ENCODE peak calls at places on chromosome 9, in four cellular contexts. W is uterus, K is Peyer's patch, T is body of pancreas. L is an unnamed sample.

GRCh38 chr9:37529111-37529510 is 43.4 kb downstream of the POLR1E start:
- DNase-seq in T (no peak), K (peak; percentile 91), W (no peak), L (peak; percentile 19)

GRCh38 chr9:38008168-38009034 is 60.6 kb downstream of the SHB start:
- DNase-seq in W (no peak), K (peak; percentile 76), T (no peak), L (no peak)

GRCh38 chr9:19701991-19702390 is 86.8 kb downstream of the SLC24A2 start:
- DNase-seq in K (no peak), T (no peak), W (no peak), L (no peak)

GRCh38 chr9:27385606-27386005 is 88.7 kb upstream of the EQTN start:
- DNase-seq in T (peak; percentile 66), K (no peak), W (no peak), L (no peak)

GRCh38 chr9:93576296-93577044 is at the start of gene PHF2:
- DNase-seq in T (peak; percentile 44), K (peak; percentile 48), W (no peak), L (no peak)

GRCh38 chr9:100595391-100596199 is 17.7 kb downstream of the CAVIN4 start:
- DNase-seq in T (peak; percentile 26), K (peak; percentile 50), W (no peak), L (no peak)

GRCh38 chr9:134959126-134959970 is 41.6 kb upstream of the FCN1 start:
- DNase-seq in K (peak; percentile 17), T (no peak), W (no peak), L (no peak)

GRCh38 chr9:13728121-13728520 is 448.6 kb upstream of the MPDZ start:
- DNase-seq in W (no peak), T (no peak), K (no peak), L (no peak)

GRCh38 chr9:15189491-15189890 is 117.5 kb downstream of the TTC39B start:
- DNase-seq in K (no peak), W (no peak), T (no peak), L (no peak)

GRCh38 chr9:95808001-95808400 is 67.5 kb upstream of the ERCC6L2 start:
- DNase-seq in T (no peak), K (no peak), W (no peak), L (no peak)

GRCh38 chr9:134693641-134694367 is 52.2 kb downstream of the COL5A1 start:
- DNase-seq in K (no peak), W (no peak), T (no peak), L (no peak)

GRCh38 chr9:32403567-32403966 is 19.1 kb downstream of the ACO1 start:
- DNase-seq in W (no peak), T (no peak), K (no peak), L (no peak)

GRCh38 chr9:131518553-131518952 is 12.5 kb downstream of the UCK1 start:
- DNase-seq in W (no peak), T (no peak), K (no peak), L (no peak)

GRCh38 chr9:105142406-105143092 is 101.9 kb upstream of the SLC44A1 start:
- DNase-seq in W (no peak), K (no peak), T (no peak), L (no peak)
- TF ChIP-seq CTCF in W (no peak), K (no peak), T (no peak), L (no peak)

GRCh38 chr9:35728041-35728971 is 3.7 kb downstream of the TLN1 start:
- DNase-seq in T (peak; percentile 39), K (peak; percentile 86), W (peak; percentile 92), L (peak; percentile 67)
- TF ChIP-seq POLR2A in T (peak; percentile 49), K (no peak), W (peak; percentile 74), L (no peak)

GRCh38 chr9:112091805-112092204 is 83.3 kb downstream of the SUSD1 start:
- DNase-seq in T (peak; percentile 27), W (no peak), K (no peak), L (no peak)
- TF ChIP-seq CTCF in T (no peak), W (no peak), K (no peak), L (no peak)

GRCh38 chr9:124871156-124871561 is 9.2 kb downstream of the ARPC5L start:
- DNase-seq in K (no peak), W (no peak), T (no peak), L (no peak)

GRCh38 chr9:124869466-124869985 is 7.6 kb downstream of the ARPC5L start:
- DNase-seq in K (peak; percentile 58), W (no peak), T (peak; percentile 41), L (no peak)

GRCh38 chr9:124870723-124871122 is 8.8 kb downstream of the ARPC5L start:
- DNase-seq in T (no peak), K (no peak), W (no peak), L (no peak)

GRCh38 chr9:124868511-124869465 is 6.9 kb downstream of the ARPC5L start:
- DNase-seq in W (peak; percentile 77), K (peak; percentile 94), T (peak; percentile 87), L (peak; percentile 96)

DNA sequence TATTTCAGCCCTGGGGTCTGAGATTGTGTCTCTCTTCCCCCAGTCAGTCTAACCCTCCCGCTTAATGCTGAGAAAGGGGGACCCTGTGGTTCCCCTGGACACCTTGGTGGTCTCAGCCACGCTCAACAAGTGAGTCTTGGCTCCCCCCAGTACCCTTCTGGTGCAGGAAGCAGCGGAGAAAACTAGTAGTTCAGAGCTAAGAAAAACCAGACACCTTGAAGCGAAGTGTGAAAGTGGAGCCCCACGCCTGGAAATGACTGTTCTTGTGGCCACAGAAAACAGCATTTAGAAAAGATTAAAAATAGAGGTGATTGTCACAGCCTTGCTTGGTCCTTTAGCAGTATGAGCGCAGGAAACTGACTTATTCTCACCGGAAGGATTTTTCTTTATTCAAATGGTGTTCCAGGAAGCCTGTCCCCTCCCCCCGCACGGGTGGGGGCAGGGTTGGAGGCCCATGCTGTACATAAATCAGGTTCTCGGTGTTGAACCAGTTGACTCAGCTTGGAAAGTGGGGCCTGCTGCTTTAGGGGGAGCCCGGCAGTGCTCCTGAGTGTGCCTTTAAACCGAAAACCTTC is 8.1 kb downstream of the ARPC5L start:
- DNase-seq in W (peak; percentile 46), K (peak; percentile 88), T (peak; percentile 44), L (no peak)
- TF ChIP-seq POLR2A in W (no peak), K (no peak), T (peak; percentile 6), L (no peak)

GRCh38 chr9:70120834-70121510 is 77.3 kb downstream of the MAMDC2 start:
- DNase-seq in T (no peak), W (peak; percentile 56), K (peak; percentile 57), L (peak; percentile 59)
- TF ChIP-seq CTCF in T (no peak), W (no peak), K (no peak), L (no peak)

GRCh38 chr9:133349965-133350624 is 2.1 kb downstream of the RPL7A start:
- DNase-seq in T (no peak), K (no peak), W (no peak), L (no peak)

GRCh38 chr9:133346021-133346713 is 1.8 kb downstream of the MED22 start:
- DNase-seq in T (no peak), K (no peak), W (peak; percentile 49), L (no peak)

GRCh38 chr9:133347515-133347984 is 381 bp downstream of the MED22 start:
- DNase-seq in W (no peak), T (peak; percentile 43), K (no peak), L (no peak)

GRCh38 chr9:133348763-133349573 is 950 bp downstream of the RPL7A start:
- DNase-seq in W (no peak), K (no peak), T (no peak), L (no peak)

DNA sequence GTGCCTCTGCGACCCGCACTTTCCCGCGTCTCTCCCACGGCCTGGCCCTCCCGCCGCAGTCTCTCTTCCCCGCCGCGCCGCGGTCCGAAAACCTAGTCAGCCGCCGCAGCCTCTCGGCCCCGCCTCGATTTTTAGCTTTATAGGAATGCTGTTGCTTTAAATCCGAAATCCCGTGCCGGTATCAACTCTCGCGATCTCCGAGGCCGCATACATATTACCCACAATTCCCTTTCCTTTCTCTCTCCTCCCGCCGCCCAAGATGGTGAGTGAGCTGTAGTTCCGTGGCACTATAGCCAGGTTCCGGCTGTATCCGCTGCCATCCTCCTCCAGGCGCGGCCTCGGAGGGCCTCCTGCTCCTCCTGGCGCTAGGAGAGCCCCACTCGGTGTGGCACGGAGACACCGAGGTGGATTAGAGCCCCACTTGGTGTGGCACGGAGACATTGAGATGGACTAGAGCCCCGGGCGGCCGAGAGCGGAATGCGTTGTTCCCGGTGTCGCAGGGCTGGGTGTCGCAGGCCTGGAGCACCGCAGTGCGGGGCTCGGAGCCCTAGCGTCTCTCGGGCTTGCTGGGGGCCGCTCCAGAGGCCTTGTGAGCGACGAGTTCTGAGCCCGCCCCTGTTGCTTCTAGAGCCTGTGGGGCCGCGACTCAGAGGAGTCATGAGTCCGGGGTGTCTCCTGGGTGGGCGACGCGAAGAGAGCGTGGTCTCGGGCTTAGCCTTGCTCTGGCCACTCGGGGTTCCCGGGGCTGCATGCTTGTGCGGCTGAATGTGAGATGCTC is at the start of the genes MED22 and RPL7A:
- DNase-seq in T (peak; percentile 95), K (peak; percentile 98), W (peak; percentile 97), L (peak; percentile 98)
- TF ChIP-seq POLR2A in T (peak; percentile 97), K (peak; percentile 82), W (peak; percentile 82), L (no peak)

GRCh38 chr9:85716031-85716877 is 25.5 kb downstream of the AGTPBP1 start:
- DNase-seq in K (no peak), W (no peak), T (no peak), L (no peak)
- TF ChIP-seq CTCF in K (no peak), W (no peak), T (no peak), L (no peak)

DNA sequence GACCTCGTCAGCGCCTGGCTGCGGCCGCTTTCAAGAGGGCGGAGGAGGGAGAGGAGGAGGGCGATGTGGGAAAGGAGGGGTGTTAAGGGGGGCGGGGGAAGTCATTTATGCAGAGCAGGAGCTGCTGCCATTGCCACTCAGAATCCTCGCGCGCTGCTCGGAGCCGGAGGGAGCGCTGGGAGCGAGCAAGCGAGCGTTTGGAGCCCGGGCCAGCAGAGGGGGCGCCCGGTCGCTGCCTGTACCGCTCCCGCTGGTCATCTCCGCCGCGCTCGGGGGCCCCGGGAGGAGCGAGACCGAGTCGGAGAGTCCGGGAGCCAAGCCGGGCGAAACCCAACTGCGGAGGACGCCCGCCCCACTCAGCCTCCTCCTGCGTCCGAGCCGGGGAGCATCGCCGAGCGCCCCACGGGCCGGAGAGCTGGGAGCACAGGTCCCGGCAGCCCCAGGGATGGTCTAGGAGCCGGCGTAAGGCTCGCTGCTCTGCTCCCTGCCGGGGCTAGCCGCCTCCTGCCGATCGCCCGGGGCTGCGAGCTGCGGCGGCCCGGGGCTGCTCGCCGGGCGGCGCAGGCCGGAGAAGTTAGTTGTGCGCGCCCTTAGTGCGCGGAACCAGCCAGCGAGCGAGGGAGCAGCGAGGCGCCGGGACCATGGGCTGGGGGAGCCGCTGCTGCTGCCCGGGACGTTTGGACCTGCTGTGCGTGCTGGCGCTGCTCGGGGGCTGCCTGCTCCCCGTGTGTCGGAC is at the start of gene PCSK5:
- DNase-seq in W (peak; percentile 94), K (peak; percentile 95), T (peak; percentile 90), L (peak; percentile 97)
- TF ChIP-seq POLR2A in W (peak; percentile 93), K (peak; percentile 97), T (peak; percentile 96), L (peak; percentile 39)

DNA sequence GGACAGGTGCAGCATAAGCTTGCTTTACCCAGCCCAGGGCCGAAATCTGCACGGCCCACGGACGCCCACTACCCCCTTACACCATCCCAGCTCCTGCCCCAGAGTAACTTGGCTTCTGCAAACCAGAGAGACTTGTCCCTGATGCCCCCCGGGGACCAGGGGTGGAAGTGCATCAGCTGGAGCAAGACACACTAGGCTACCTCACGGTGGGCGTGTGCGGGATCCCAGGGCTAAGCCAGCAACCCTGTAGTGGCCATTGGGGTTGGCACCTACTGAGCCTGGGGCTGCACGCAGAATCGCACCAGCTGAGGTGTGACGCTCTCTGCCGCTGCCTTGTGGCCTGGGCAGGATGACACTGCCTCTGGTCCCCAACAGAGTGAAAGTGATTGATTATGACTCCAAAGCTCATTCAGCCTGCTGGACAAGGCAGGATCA is 6.1 kb upstream of the ZNF79 start:
- DNase-seq in W (no peak), T (no peak), K (no peak), L (no peak)
- TF ChIP-seq CTCF in W (no peak), T (no peak), K (peak; percentile 31), L (no peak)

GRCh38 chr9:80540387-80540786 is 968.6 kb downstream of the TLE4 start:
- DNase-seq in T (no peak), W (no peak), K (no peak), L (no peak)
- TF ChIP-seq POLR2A in T (no peak), W (no peak), K (no peak), L (no peak)

L was measured in lower leg skin.